ENCODE peak calls at places on chromosomes 16 and 17, in nine cellular contexts. K is GM10248, G is AG09309, Y is non-pigmented ciliary epithelial cell, Z is AML-193, C is activated T-helper 1 cell treated with Interleukin-2 at 50 U/mL for 16 hours, B is thoracic aorta, T is AG20443, P is mammary epithelial cell. W is an unnamed sample.

GRCh38 chr16:67800252-67801046 is 5.9 kb downstream of the RANBP10 start:
- DNase-seq in Y (no peak), Z (no peak), C (no peak), T (peak), B (no peak), P (no peak), G (no peak), K (peak), W (no peak)

GRCh38 chr17:80760501-80760900 is 215.9 kb downstream of the RPTOR start:
- DNase-seq in B (no peak), K (no peak), P (no peak), Z (peak), G (no peak), C (no peak), T (no peak), Y (no peak), W (no peak)

GRCh38 chr17:77471984-77472836 is 331.4 kb downstream of the SEC14L1 start:
- DNase-seq in G (no peak), P (peak), C (no peak), K (no peak), B (no peak), T (peak), Y (no peak), Z (no peak), W (no peak)

GRCh38 chr16:54687043-54687655 is 243.5 kb upstream of the IRX5 start:
- DNase-seq in Z (no peak), T (no peak), Y (no peak), G (no peak), B (no peak), C (no peak), K (no peak), P (no peak), W (no peak)

GRCh38 chr17:18076941-18077340 is 10.8 kb upstream of the DRG2 start:
- DNase-seq in Z (no peak), T (no peak), K (no peak), G (no peak), C (no peak), Y (no peak), B (no peak), P (no peak), W (no peak)

GRCh38 chr16:26963109-26963508 is 103.6 kb upstream of the C16orf82 start:
- DNase-seq in Y (no peak), C (no peak), Z (no peak), G (no peak), B (no peak), P (no peak), T (peak), K (no peak), W (no peak)

GRCh38 chr16:88772871-88773811 is 11.9 kb downstream of the PIEZO1 start:
- DNase-seq in Z (no peak), G (peak), C (no peak), P (peak), T (peak), K (no peak), B (no peak), Y (peak), W (peak)

GRCh38 chr16:49528035-49528434 is 154.4 kb downstream of the C16orf78 start:
- DNase-seq in P (no peak), T (no peak), Z (no peak), K (no peak), C (no peak), Y (no peak), B (no peak), G (no peak), W (no peak)

GRCh38 chr16:27795992-27796614 is 246.2 kb downstream of the KATNIP start:
- DNase-seq in Y (no peak), B (no peak), P (peak), G (no peak), Z (peak), K (no peak), T (peak), C (no peak), W (no peak)

GRCh38 chr16:86509759-86510464 is 415 bp upstream of the FOXF1 start:
- DNase-seq in Z (no peak), T (peak), P (peak), Y (peak), B (no peak), K (no peak), C (no peak), G (no peak), W (no peak)

GRCh38 chr17:80036715-80037477 is 454 bp downstream of the CCDC40 start:
- DNase-seq in K (no peak), P (peak), Z (no peak), Y (no peak), T (peak), G (no peak), B (no peak), C (no peak), W (no peak)

GRCh38 chr17:39921323-39921722 is 2.9 kb upstream of the GSDMB start:
- DNase-seq in C (no peak), G (no peak), P (no peak), K (peak), T (no peak), Y (no peak), B (no peak), Z (no peak), W (no peak)

GRCh38 chr16:85403693-85404092 is 209.4 kb upstream of the GSE1 start:
- DNase-seq in C (no peak), P (no peak), T (no peak), Y (no peak), B (no peak), K (no peak), Z (no peak), G (no peak), W (no peak)